ENCODE peak calls at places on chromosomes 12 and 14, in six cellular contexts. One of them, this sample, is unnamed.

GRCh38 chr14:88962356-88962755 is 137.9 kb downstream of the TTC8 start:
- DNase-seq in progenitor cell of endocrine pancreas: no peak
- DNase-seq in cardiac muscle cell: no peak
- DNase-seq in GM12865: no peak
- DNase-seq in CD4-positive, alpha-beta T cell: no peak
- DNase-seq in heart right ventricle: no peak
- DNase-seq in this sample: no peak

GRCh38 chr14:61290686-61291085 is 9.5 kb upstream of the TMEM30B start:
- DNase-seq in progenitor cell of endocrine pancreas: no peak
- DNase-seq in cardiac muscle cell: no peak
- DNase-seq in GM12865: no peak
- DNase-seq in CD4-positive, alpha-beta T cell: no peak
- DNase-seq in heart right ventricle: no peak
- DNase-seq in this sample: no peak

GRCh38 chr12:100295764-100296555 is 29.0 kb downstream of the SCYL2 start:
- DNase-seq in progenitor cell of endocrine pancreas: no peak
- DNase-seq in cardiac muscle cell: no peak
- DNase-seq in GM12865: no peak
- DNase-seq in CD4-positive, alpha-beta T cell: no peak
- DNase-seq in heart right ventricle: no peak
- DNase-seq in this sample: no peak

GRCh38 chr12:46959484-46959883 is 119.9 kb upstream of the PCED1B start:
- DNase-seq in progenitor cell of endocrine pancreas: no peak
- DNase-seq in cardiac muscle cell: no peak
- DNase-seq in GM12865: no peak
- DNase-seq in CD4-positive, alpha-beta T cell: no peak
- DNase-seq in heart right ventricle: no peak
- DNase-seq in this sample: no peak

GRCh38 chr14:18656627-18657026 is 55.7 kb downstream of the OR11H12 start:
- DNase-seq in progenitor cell of endocrine pancreas: no peak
- DNase-seq in cardiac muscle cell: no peak
- DNase-seq in GM12865: no peak
- DNase-seq in CD4-positive, alpha-beta T cell: no peak
- DNase-seq in heart right ventricle: no peak
- DNase-seq in this sample: no peak

GRCh38 chr12:124800506-124800905 is 63.2 kb downstream of the SCARB1 start:
- DNase-seq in progenitor cell of endocrine pancreas: no peak
- DNase-seq in cardiac muscle cell: no peak
- DNase-seq in GM12865: no peak
- DNase-seq in CD4-positive, alpha-beta T cell: no peak
- DNase-seq in heart right ventricle: no peak
- DNase-seq in this sample: no peak

GRCh38 chr12:88035907-88036289 is 6.7 kb upstream of the C12orf50 start:
- DNase-seq in progenitor cell of endocrine pancreas: no peak
- DNase-seq in cardiac muscle cell: no peak
- DNase-seq in GM12865: peak; percentile 24
- DNase-seq in CD4-positive, alpha-beta T cell: no peak
- DNase-seq in heart right ventricle: no peak
- DNase-seq in this sample: peak; percentile 15

GRCh38 chr12:62781136-62781880 is 153.6 kb downstream of the PPM1H start:
- DNase-seq in progenitor cell of endocrine pancreas: no peak
- DNase-seq in cardiac muscle cell: no peak
- DNase-seq in GM12865: no peak
- DNase-seq in CD4-positive, alpha-beta T cell: no peak
- DNase-seq in heart right ventricle: no peak
- DNase-seq in this sample: no peak

GRCh38 chr12:76417116-76417515 is 68.9 kb upstream of the BBS10 start:
- DNase-seq in progenitor cell of endocrine pancreas: no peak
- DNase-seq in cardiac muscle cell: no peak
- DNase-seq in GM12865: peak; percentile 35
- DNase-seq in CD4-positive, alpha-beta T cell: no peak
- DNase-seq in heart right ventricle: no peak
- DNase-seq in this sample: no peak

DNA sequence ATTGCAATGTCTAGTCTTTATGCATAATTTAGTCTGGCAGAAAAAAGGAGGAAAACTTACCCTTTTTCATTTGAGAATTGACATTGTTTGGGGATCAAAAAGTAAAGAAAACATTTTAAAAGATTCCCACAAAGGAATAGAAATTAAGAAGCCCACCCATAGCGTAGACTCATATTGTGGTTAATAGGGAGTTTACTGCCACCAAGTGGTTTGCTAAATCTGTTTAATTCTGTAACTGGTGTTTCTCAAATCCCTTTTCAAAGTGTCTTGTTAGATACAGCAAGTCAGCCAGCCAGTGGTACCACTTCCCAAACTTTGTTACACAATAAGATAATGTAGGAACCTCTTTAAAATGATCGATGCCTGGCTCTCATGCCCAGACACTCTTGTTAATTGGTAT is 180.3 kb downstream of the IPO8 start:
- DNase-seq in progenitor cell of endocrine pancreas: no peak
- DNase-seq in cardiac muscle cell: peak; percentile 28
- DNase-seq in GM12865: no peak
- DNase-seq in CD4-positive, alpha-beta T cell: no peak
- DNase-seq in heart right ventricle: no peak
- DNase-seq in this sample: no peak
- TF ChIP-seq CTCF in progenitor cell of endocrine pancreas: peak; percentile 39
- TF ChIP-seq CTCF in cardiac muscle cell: peak; percentile 33
- TF ChIP-seq CTCF in GM12865: no peak
- TF ChIP-seq CTCF in CD4-positive, alpha-beta T cell: no peak
- TF ChIP-seq CTCF in heart right ventricle: peak; percentile 55
- TF ChIP-seq CTCF in this sample: no peak

DNA sequence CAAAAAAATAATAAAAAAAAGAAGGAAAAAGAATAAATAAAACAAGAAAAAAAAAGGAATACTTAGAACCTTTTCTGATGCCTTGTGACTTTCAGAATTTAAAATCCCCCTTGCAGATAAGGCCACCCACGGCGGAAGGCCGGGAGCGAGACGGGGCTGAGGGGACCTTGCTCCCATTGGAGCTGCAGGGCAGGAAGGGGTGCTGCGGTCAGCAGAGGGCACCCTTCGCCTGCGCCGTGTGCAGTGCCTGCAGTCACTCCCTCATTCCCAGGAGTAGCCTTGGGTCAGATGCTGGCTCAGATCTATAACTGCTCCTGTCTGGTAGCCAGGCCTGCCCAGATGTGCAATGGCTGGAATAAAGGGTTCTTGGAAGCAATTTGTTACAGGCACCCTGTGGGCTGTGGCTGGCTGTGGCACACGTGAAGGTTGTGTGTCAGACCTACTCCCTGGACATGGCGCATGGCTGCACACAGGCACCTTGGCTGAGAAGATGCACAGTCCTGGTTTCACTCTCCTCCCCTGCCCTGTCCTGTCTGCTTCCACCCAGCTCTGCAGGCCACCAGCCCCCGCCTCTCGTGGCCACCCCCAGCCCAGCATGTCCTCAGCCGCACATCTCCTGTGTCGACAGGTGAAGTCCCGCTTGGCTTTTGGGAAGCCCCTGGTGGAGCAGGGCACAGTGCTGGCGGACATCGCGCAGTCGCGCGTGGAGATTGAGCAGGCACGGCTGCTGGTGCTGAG is 13.4 kb upstream of the ALDH2 start:
- DNase-seq in progenitor cell of endocrine pancreas: peak; percentile 41
- DNase-seq in cardiac muscle cell: peak; percentile 79
- DNase-seq in GM12865: peak; percentile 61
- DNase-seq in CD4-positive, alpha-beta T cell: no peak
- DNase-seq in heart right ventricle: peak; percentile 71
- DNase-seq in this sample: peak; percentile 75
- TF ChIP-seq CTCF in progenitor cell of endocrine pancreas: peak; percentile 78
- TF ChIP-seq CTCF in cardiac muscle cell: peak; percentile 90
- TF ChIP-seq CTCF in GM12865: peak; percentile 71
- TF ChIP-seq CTCF in CD4-positive, alpha-beta T cell: no peak
- TF ChIP-seq CTCF in heart right ventricle: peak; percentile 93
- TF ChIP-seq CTCF in this sample: peak; percentile 66

GRCh38 chr12:118164798-118165486 is 29.0 kb downstream of the PEBP1 start:
- DNase-seq in progenitor cell of endocrine pancreas: peak; percentile 24
- DNase-seq in cardiac muscle cell: peak; percentile 32
- DNase-seq in GM12865: peak; percentile 39
- DNase-seq in CD4-positive, alpha-beta T cell: no peak
- DNase-seq in heart right ventricle: no peak
- DNase-seq in this sample: no peak

DNA sequence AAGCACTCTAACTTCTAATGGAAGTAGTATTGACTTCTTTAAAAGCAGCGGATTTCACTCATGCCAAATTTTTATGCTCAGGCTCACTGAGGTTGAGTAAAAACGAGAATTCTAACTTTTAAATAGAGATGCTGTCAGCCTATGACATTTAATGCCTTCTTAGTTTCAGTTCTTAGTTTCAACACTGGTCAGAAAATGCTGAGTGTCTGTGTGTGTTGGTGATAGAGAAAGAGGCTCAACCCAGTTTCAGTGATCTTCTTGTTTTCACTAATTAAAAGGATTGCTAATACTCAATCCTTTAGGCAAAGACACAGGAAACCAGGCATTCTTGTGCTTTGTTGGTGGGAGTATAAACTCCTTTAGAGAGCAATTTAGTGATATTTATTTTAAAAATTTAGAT is 31.0 kb downstream of the PEBP1 start:
- DNase-seq in progenitor cell of endocrine pancreas: no peak
- DNase-seq in cardiac muscle cell: no peak
- DNase-seq in GM12865: peak; percentile 89
- DNase-seq in CD4-positive, alpha-beta T cell: no peak
- DNase-seq in heart right ventricle: no peak
- DNase-seq in this sample: peak; percentile 86
- TF ChIP-seq CTCF in progenitor cell of endocrine pancreas: no peak
- TF ChIP-seq CTCF in cardiac muscle cell: no peak
- TF ChIP-seq CTCF in GM12865: no peak
- TF ChIP-seq CTCF in CD4-positive, alpha-beta T cell: no peak
- TF ChIP-seq CTCF in heart right ventricle: no peak
- TF ChIP-seq CTCF in this sample: no peak

GRCh38 chr12:110846615-110847566 is at the start of gene CCDC63:
- DNase-seq in progenitor cell of endocrine pancreas: peak; percentile 34
- DNase-seq in cardiac muscle cell: peak; percentile 85
- DNase-seq in GM12865: peak; percentile 56
- DNase-seq in CD4-positive, alpha-beta T cell: no peak
- DNase-seq in heart right ventricle: peak; percentile 71
- DNase-seq in this sample: peak; percentile 63
- TF ChIP-seq CTCF in progenitor cell of endocrine pancreas: peak; percentile 61
- TF ChIP-seq CTCF in cardiac muscle cell: peak; percentile 51
- TF ChIP-seq CTCF in GM12865: peak; percentile 28
- TF ChIP-seq CTCF in CD4-positive, alpha-beta T cell: peak; percentile 34
- TF ChIP-seq CTCF in heart right ventricle: peak; percentile 68
- TF ChIP-seq CTCF in this sample: peak; percentile 72

GRCh38 chr12:4894019-4894418 is 15.7 kb upstream of the KCNA1 start:
- DNase-seq in progenitor cell of endocrine pancreas: no peak
- DNase-seq in cardiac muscle cell: no peak
- DNase-seq in GM12865: no peak
- DNase-seq in CD4-positive, alpha-beta T cell: no peak
- DNase-seq in heart right ventricle: no peak
- DNase-seq in this sample: no peak

GRCh38 chr12:4900327-4900726 is 9.4 kb upstream of the KCNA1 start:
- DNase-seq in progenitor cell of endocrine pancreas: no peak
- DNase-seq in cardiac muscle cell: no peak
- DNase-seq in GM12865: no peak
- DNase-seq in CD4-positive, alpha-beta T cell: no peak
- DNase-seq in heart right ventricle: no peak
- DNase-seq in this sample: no peak

GRCh38 chr12:4899361-4899760 is 10.3 kb upstream of the KCNA1 start:
- DNase-seq in progenitor cell of endocrine pancreas: no peak
- DNase-seq in cardiac muscle cell: no peak
- DNase-seq in GM12865: peak; percentile 48
- DNase-seq in CD4-positive, alpha-beta T cell: no peak
- DNase-seq in heart right ventricle: no peak
- DNase-seq in this sample: peak; percentile 20
- TF ChIP-seq CTCF in progenitor cell of endocrine pancreas: peak; percentile 40
- TF ChIP-seq CTCF in cardiac muscle cell: no peak
- TF ChIP-seq CTCF in GM12865: no peak
- TF ChIP-seq CTCF in CD4-positive, alpha-beta T cell: no peak
- TF ChIP-seq CTCF in heart right ventricle: no peak
- TF ChIP-seq CTCF in this sample: peak; percentile 51

GRCh38 chr14:92481386-92481785 is 32.2 kb upstream of the RIN3 start:
- DNase-seq in progenitor cell of endocrine pancreas: no peak
- DNase-seq in cardiac muscle cell: no peak
- DNase-seq in GM12865: no peak
- DNase-seq in CD4-positive, alpha-beta T cell: no peak
- DNase-seq in heart right ventricle: no peak
- DNase-seq in this sample: no peak
- TF ChIP-seq CTCF in progenitor cell of endocrine pancreas: no peak
- TF ChIP-seq CTCF in cardiac muscle cell: peak; percentile 56
- TF ChIP-seq CTCF in GM12865: no peak
- TF ChIP-seq CTCF in CD4-positive, alpha-beta T cell: no peak
- TF ChIP-seq CTCF in heart right ventricle: peak; percentile 42
- TF ChIP-seq CTCF in this sample: no peak

This sample was measured in GM10248.